ENCODE peak calls at places on chromosomes 12 and 14, in eight cellular contexts. P, B, R, Q, U, X, A and E are unnamed samples.

GRCh38 chr14:90514566-90514965 is 117.7 kb downstream of the CALM1 start:
- DNase-seq in U (no peak), X (no peak), R (no peak), Q (no peak), A (no peak), P (no peak), B (no peak), E (no peak)

GRCh38 chr14:70755655-70756054 is 53.7 kb downstream of the MAP3K9 start:
- DNase-seq in A (peak), X (no peak), U (no peak), P (no peak), R (peak), B (no peak), Q (peak), E (peak)

GRCh38 chr14:55389330-55389729 is 22.3 kb downstream of the ATG14 start:
- DNase-seq in B (no peak), U (no peak), X (no peak), Q (peak), R (peak), A (no peak), P (no peak), E (peak)

GRCh38 chr12:114302606-114303005 is 103.3 kb downstream of the TBX5 start:
- DNase-seq in Q (no peak), X (no peak), U (no peak), P (no peak), R (no peak), A (no peak), B (no peak), E (no peak)

GRCh38 chr12:19826988-19827550 is 387.8 kb downstream of the AEBP2 start:
- DNase-seq in X (no peak), B (no peak), P (no peak), R (peak), Q (no peak), A (no peak), U (no peak), E (no peak)

GRCh38 chr14:93084866-93085857 is 30.6 kb downstream of the ITPK1 start:
- DNase-seq in R (no peak), Q (no peak), X (no peak), U (no peak), P (no peak), B (no peak), A (no peak), E (no peak)

GRCh38 chr12:82527165-82527780 is 159.4 kb upstream of the TMTC2 start:
- DNase-seq in A (peak), P (peak), B (peak), Q (peak), R (peak), X (no peak), U (peak), E (peak)

GRCh38 chr12:123533672-123534643 is at the start of gene RILPL1:
- DNase-seq in X (peak), P (peak), R (peak), A (no peak), U (no peak), Q (peak), B (peak), E (no peak)

GRCh38 chr12:94563261-94563660 is 87.1 kb downstream of the TMCC3 start:
- DNase-seq in B (no peak), A (no peak), R (no peak), X (no peak), U (no peak), P (no peak), Q (no peak), E (no peak)

GRCh38 chr14:50830932-50831703 is at the start of gene NIN:
- DNase-seq in Q (peak), A (no peak), X (peak), R (peak), U (no peak), B (peak), P (peak), E (peak)

GRCh38 chr12:38152816-38153736 is 163.5 kb upstream of the ALG10B start:
- DNase-seq in Q (no peak), B (no peak), R (no peak), X (no peak), U (no peak), A (no peak), P (no peak), E (no peak)

GRCh38 chr14:42715316-42715715 is 1108.6 kb downstream of the LRFN5 start:
- DNase-seq in U (peak), R (peak), B (no peak), X (no peak), Q (no peak), P (no peak), A (no peak), E (no peak)

GRCh38 chr12:77087427-77087826 is 22.1 kb upstream of the E2F7 start:
- DNase-seq in Q (peak), R (peak), P (no peak), U (peak), A (peak), X (no peak), B (peak), E (no peak)

GRCh38 chr14:104368751-104369100 is 210.8 kb upstream of the C14orf180 start:
- DNase-seq in R (no peak), X (no peak), B (no peak), Q (no peak), A (no peak), U (no peak), P (no peak), E (no peak)

GRCh38 chr14:58865520-58866281 is 227.9 kb downstream of the DACT1 start:
- DNase-seq in Q (no peak), B (no peak), X (no peak), P (no peak), R (peak), A (peak), U (no peak), E (no peak)

GRCh38 chr12:52903855-52904508 is 894 bp downstream of the KRT8 start:
- DNase-seq in B (peak), Q (peak), R (peak), P (no peak), X (no peak), A (no peak), U (no peak), E (no peak)

GRCh38 chr14:23414254-23414653 is 6.2 kb upstream of the MYH6 start:
- DNase-seq in Q (no peak), B (no peak), X (no peak), A (no peak), U (no peak), R (no peak), P (no peak), E (no peak)

GRCh38 chr14:103123128-103123633 is at the start of gene TNFAIP2:
- DNase-seq in Q (peak), R (no peak), X (no peak), P (no peak), U (no peak), B (no peak), A (no peak), E (no peak)

GRCh38 chr12:132228535-132229422 is 84.5 kb downstream of the NOC4L start:
- DNase-seq in R (no peak), A (no peak), P (no peak), Q (no peak), U (no peak), X (no peak), B (no peak), E (no peak)

GRCh38 chr12:16453319-16453718 is 105.9 kb downstream of the MGST1 start:
- DNase-seq in X (no peak), A (no peak), U (no peak), B (no peak), R (no peak), Q (no peak), P (no peak), E (no peak)

GRCh38 chr12:82425241-82425640 is 66.9 kb downstream of the METTL25 start:
- DNase-seq in X (no peak), P (no peak), U (no peak), B (no peak), Q (no peak), A (peak), R (peak), E (peak)

GRCh38 chr14:70816525-70816924 is 7.2 kb upstream of the MAP3K9 start:
- DNase-seq in R (no peak), X (no peak), P (no peak), U (no peak), B (no peak), Q (no peak), A (no peak), E (no peak)

GRCh38 chr12:89559753-89560152 is 33.9 kb upstream of the POC1B start:
- DNase-seq in P (no peak), U (no peak), A (no peak), B (no peak), R (no peak), Q (no peak), X (no peak), E (no peak)

GRCh38 chr12:57242691-57243454 is 8.1 kb downstream of the STAC3 start:
- DNase-seq in U (no peak), A (no peak), R (peak), B (peak), P (peak), X (no peak), Q (peak), E (no peak)

GRCh38 chr14:20614038-20614840 is 23.1 kb upstream of the RNASE12 start:
- DNase-seq in Q (peak), U (no peak), P (no peak), R (peak), B (peak), X (no peak), A (no peak), E (no peak)

GRCh38 chr12:48969847-48970701 is 1.5 kb downstream of the WNT10B start:
- DNase-seq in P (no peak), X (no peak), Q (no peak), R (peak), A (no peak), B (no peak), U (no peak), E (no peak)

GRCh38 chr12:16756833-16757552 is 151.0 kb upstream of the LMO3 start:
- DNase-seq in Q (no peak), X (no peak), R (no peak), B (no peak), A (no peak), U (no peak), P (no peak), E (no peak)

GRCh38 chr14:35107866-35108265 is 13.9 kb downstream of the PPP2R3C start:
- DNase-seq in R (peak), A (no peak), P (no peak), Q (no peak), U (no peak), X (no peak), B (no peak), E (no peak)

GRCh38 chr12:55931780-55932545 is 1.0 kb downstream of the DGKA start:
- DNase-seq in Q (peak), X (peak), R (peak), B (peak), P (no peak), A (no peak), U (no peak), E (no peak)